ENCODE peak calls at places on chromosomes 5 and 9, in five cellular contexts. Q, K, F, L and B are unnamed samples.

GRCh38 chr5:13740471-13740870 is 204.0 kb downstream of the DNAH5 start:
- DNase-seq in F (no peak), Q (no peak), K (no peak), L (no peak), B (no peak)

GRCh38 chr9:110016340-110016739 is 191.6 kb downstream of the C9orf152 start:
- DNase-seq in K (no peak), L (no peak), F (no peak), Q (no peak), B (no peak)

GRCh38 chr5:30502277-30502676 is 691.2 kb upstream of the CDH6 start:
- DNase-seq in Q (no peak), L (no peak), F (no peak), K (no peak), B (no peak)

GRCh38 chr9:123657099-123657498 is 272.8 kb downstream of the DENND1A start:
- DNase-seq in K (no peak), L (no peak), Q (no peak), F (no peak), B (no peak)

GRCh38 chr9:21550392-21550791 is 68.3 kb upstream of the IFNE start:
- DNase-seq in Q (no peak), F (no peak), K (no peak), L (no peak), B (no peak)

GRCh38 chr5:83025690-83026472 is 51.3 kb downstream of the TMEM167A start:
- DNase-seq in F (no peak), K (no peak), Q (no peak), L (no peak), B (no peak)

GRCh38 chr5:113128082-113128481 is 151.5 kb downstream of the DCP2 start:
- DNase-seq in K (no peak), L (no peak), F (no peak), Q (no peak), B (no peak)

GRCh38 chr9:107337676-107338590 is 54.9 kb downstream of the RAD23B start:
- DNase-seq in L (no peak), K (no peak), Q (no peak), F (no peak), B (no peak)

GRCh38 chr5:109688647-109688998 is 1.1 kb upstream of the MAN2A1 start:
- DNase-seq in Q (no peak), K (no peak), L (no peak), F (no peak), B (peak; percentile 8)

GRCh38 chr5:122492675-122493074 is 180.6 kb downstream of the SNCAIP start:
- DNase-seq in L (no peak), F (no peak), Q (no peak), K (no peak), B (no peak)

GRCh38 chr9:135945969-135946368 is 15.2 kb downstream of the UBAC1 start:
- DNase-seq in L (no peak), K (no peak), F (no peak), Q (no peak), B (no peak)

GRCh38 chr5:87541033-87541432 is 128.3 kb upstream of the CCNH start:
- DNase-seq in K (peak; percentile 52), F (peak; percentile 60), Q (peak; percentile 0), L (no peak), B (no peak)

GRCh38 chr5:36360311-36360710 is 58.6 kb upstream of the RANBP3L start:
- DNase-seq in L (no peak), K (no peak), Q (no peak), F (no peak), B (no peak)

GRCh38 chr5:95850391-95850894 is 27.9 kb upstream of the GLRX start:
- DNase-seq in Q (no peak), F (no peak), L (no peak), K (no peak), B (no peak)

GRCh38 chr5:178272591-178272990 is 40.0 kb upstream of the PHYKPL start:
- DNase-seq in Q (no peak), K (no peak), L (no peak), F (no peak), B (no peak)

GRCh38 chr5:180331647-180331950 is 21.5 kb downstream of the GFPT2 start:
- DNase-seq in Q (no peak), K (no peak), F (no peak), L (no peak), B (no peak)

GRCh38 chr5:117131048-117131679 is 556.5 kb upstream of the SEMA6A start:
- DNase-seq in F (no peak), L (no peak), Q (no peak), K (no peak), B (no peak)

GRCh38 chr9:110161940-110162339 is 46.0 kb downstream of the C9orf152 start:
- DNase-seq in Q (no peak), F (no peak), L (no peak), K (no peak), B (no peak)

GRCh38 chr5:168303398-168304020 is 12.1 kb downstream of the WWC1 start:
- DNase-seq in F (no peak), Q (no peak), L (no peak), K (no peak), B (no peak)

GRCh38 chr9:70324963-70325362 is 66.2 kb downstream of the SMC5 start:
- DNase-seq in F (no peak), Q (peak; percentile 57), L (no peak), K (no peak), B (no peak)

GRCh38 chr9:112531666-112532282 is 45.1 kb downstream of the KIAA1958 start:
- DNase-seq in L (no peak), F (no peak), K (no peak), Q (no peak), B (no peak)

GRCh38 chr5:146218163-146218562 is 14.8 kb downstream of the RBM27 start:
- DNase-seq in F (no peak), L (no peak), K (no peak), Q (no peak), B (no peak)

GRCh38 chr5:153678617-153679329 is 188.3 kb downstream of the GRIA1 start:
- DNase-seq in L (no peak), Q (no peak), F (no peak), K (no peak), B (no peak)

GRCh38 chr5:175872287-175873089 is 1.1 kb downstream of the CPLX2 start:
- DNase-seq in F (no peak), L (no peak), K (no peak), Q (no peak), B (no peak)

GRCh38 chr9:32644698-32645097 is 9.2 kb upstream of the TAF1L start:
- DNase-seq in F (no peak), K (no peak), Q (peak; percentile 52), L (no peak), B (no peak)

GRCh38 chr5:125134216-125135081 is 388.0 kb upstream of the ZNF608 start:
- DNase-seq in F (no peak), L (no peak), Q (peak; percentile 50), K (no peak), B (no peak)

GRCh38 chr9:120937127-120937526 is 10.5 kb upstream of the TRAF1 start:
- DNase-seq in L (no peak), K (peak; percentile 63), F (no peak), Q (no peak), B (no peak)